ENCODE peak calls at places on chromosomes 13 and 19, in five cellular contexts. M is tibial nerve, L is K562, E is glutamatergic neuron, J is lower leg skin. V is an unnamed sample.

GRCh38 chr19:6708346-6708745 is 12.1 kb downstream of the C3 start:
- DNase-seq in M (no peak), L (no peak), E (no peak), J (no peak), V (no peak)

GRCh38 chr13:47499358-47500150 is 501.5 kb downstream of the SUCLA2 start:
- DNase-seq in M (no peak), L (no peak), E (no peak), J (no peak), V (no peak)

GRCh38 chr19:17339088-17339741 is 1.9 kb downstream of the GTPBP3 start:
- DNase-seq in M (no peak), L (peak), E (no peak), J (no peak), V (peak)

GRCh38 chr13:76596216-76596615 is 290.0 kb downstream of the KCTD12 start:
- DNase-seq in M (no peak), L (no peak), E (no peak), J (no peak), V (no peak)

GRCh38 chr13:60617863-60618733 is 221.1 kb downstream of the TDRD3 start:
- DNase-seq in M (peak), L (no peak), E (no peak), J (no peak), V (no peak)

GRCh38 chr13:47672982-47673670 is 327.9 kb downstream of the SUCLA2 start:
- DNase-seq in M (no peak), L (no peak), E (no peak), J (no peak), V (no peak)

GRCh38 chr13:74986609-74987008 is 495.4 kb downstream of the TBC1D4 start:
- DNase-seq in M (no peak), L (no peak), E (no peak), J (no peak), V (no peak)

GRCh38 chr13:24234200-24234915 is 73.8 kb downstream of the SPATA13 start:
- DNase-seq in M (no peak), L (no peak), E (no peak), J (no peak), V (no peak)

DNA sequence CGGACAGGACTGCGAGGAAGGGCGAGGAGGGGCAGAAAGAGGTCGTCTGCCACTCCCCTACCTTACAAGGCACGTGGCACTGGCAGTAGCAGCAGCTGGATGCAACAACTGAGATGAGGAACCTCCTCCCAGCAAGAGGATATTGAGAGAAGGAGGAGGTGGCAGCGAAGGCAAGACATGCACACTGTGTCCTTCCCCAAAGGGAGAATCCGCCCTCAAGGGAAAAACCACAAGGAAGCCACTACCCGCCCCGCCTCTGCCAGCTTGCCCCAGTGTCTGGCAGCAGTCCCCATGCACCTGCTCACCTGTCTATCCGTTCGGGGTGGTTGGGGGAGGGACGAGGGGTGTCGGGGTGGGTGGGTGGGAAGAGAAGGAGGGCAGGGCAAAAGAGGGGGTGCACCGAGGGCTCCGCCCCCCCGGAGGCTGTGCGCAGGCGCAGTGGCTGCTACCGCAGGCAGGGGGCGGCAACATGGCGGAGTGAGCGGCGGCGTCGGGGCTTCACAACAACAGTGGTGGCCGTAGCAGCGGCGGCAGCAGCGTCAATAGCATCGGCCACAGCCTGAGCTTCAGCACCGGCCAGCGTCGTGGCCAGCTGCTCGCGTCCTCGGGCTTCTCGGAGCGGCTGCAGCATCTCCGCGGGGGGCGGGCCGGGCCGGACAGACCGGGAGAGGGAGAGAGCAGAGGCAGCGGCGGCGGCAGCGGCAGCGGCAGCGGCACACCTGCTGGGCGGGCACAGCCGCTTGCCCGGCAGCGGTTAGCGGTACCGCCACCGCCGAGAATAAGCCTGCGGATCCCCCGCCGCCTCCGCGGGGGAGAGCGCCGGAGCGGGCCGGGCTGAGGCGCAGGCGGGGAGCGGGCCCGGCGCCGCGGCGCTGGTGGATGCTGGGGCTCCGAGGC is at the start of gene NBEA:
- DNase-seq in M (peak), L (peak), E (peak), J (peak), V (peak)
- TF ChIP-seq CTCF in M (peak), L (no peak), E (peak), J (no peak), V (no peak)

DNA sequence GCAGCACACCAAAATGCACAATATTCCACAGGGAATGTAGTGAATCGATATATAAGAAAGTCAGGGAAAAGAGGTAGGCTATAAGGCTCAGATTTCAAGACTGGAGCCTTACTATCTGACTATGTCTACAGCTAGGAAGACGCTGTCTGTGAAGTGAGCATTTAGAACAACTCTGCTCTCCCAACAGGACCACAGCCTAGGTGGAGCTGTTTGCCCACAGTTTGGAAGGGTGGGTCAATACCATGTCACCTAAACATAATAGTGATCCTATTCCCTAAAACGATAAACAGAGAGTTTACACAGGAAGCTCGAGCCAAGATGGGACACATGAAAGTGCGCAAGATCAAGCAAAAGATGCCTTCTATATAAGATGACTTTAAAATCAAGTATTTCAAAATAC is 2486.0 kb upstream of the PCDH20 start:
- DNase-seq in M (no peak), L (no peak), E (no peak), J (no peak), V (no peak)
- TF ChIP-seq CTCF in M (no peak), L (no peak), E (no peak), J (no peak), V (no peak)

GRCh38 chr19:13629687-13630357 is 123.5 kb upstream of the CACNA1A start:
- DNase-seq in M (no peak), L (no peak), E (no peak), J (no peak), V (no peak)
- TF ChIP-seq CTCF in M (no peak), L (no peak), E (no peak), J (no peak), V (no peak)

DNA sequence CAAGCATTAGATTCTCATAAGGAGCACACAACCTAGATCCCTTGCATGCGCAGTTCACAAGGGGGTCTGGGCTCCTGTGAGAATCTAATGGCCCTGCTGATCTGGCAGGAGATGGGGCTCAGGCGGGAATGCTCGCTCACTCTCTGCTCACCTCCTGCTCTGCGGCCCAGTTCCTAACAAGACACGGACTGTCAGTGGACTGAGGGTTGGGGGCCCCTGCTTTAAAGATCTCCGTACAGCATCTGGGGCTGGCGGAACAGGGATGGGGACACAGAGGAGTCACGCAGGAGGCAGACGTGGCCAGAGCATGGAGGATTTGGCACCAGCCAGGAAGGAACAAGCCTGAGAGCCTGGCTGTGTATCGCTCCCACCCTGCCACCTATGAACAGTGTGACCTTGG is 37.3 kb upstream of the ZNF536 start:
- DNase-seq in M (no peak), L (no peak), E (no peak), J (no peak), V (no peak)
- TF ChIP-seq CTCF in M (no peak), L (no peak), E (no peak), J (no peak), V (no peak)